ENCODE peak calls at places on chromosome 20, in six cellular contexts. H, K, S, A, G and N are unnamed samples.

GRCh38 chr20:15056231-15056630 is 718.8 kb upstream of the FLRT3 start:
- DNase-seq in A (peak; percentile 66), S (no peak), K (no peak), G (no peak), H (no peak), N (no peak)

GRCh38 chr20:45861157-45862075 is 4.0 kb downstream of the ZSWIM3 start:
- DNase-seq in K (no peak), H (no peak), A (no peak), G (no peak), S (no peak), N (no peak)

GRCh38 chr20:34791289-34792020 is 34.0 kb downstream of the NCOA6 start:
- DNase-seq in S (no peak), A (no peak), G (no peak), H (no peak), K (no peak), N (no peak)

GRCh38 chr20:37394543-37395410 is 48.8 kb downstream of the SRC start:
- DNase-seq in H (no peak), G (no peak), K (peak; percentile 4), S (peak; percentile 59), A (no peak), N (no peak)

GRCh38 chr20:33725607-33726264 is 5.6 kb upstream of the PXMP4 start:
- DNase-seq in K (no peak), G (no peak), A (no peak), S (no peak), H (no peak), N (no peak)

GRCh38 chr20:14582855-14583254 is 245.4 kb upstream of the FLRT3 start:
- DNase-seq in K (no peak), H (no peak), S (no peak), G (no peak), A (no peak), N (peak; percentile 16)

GRCh38 chr20:37411408-37412306 is 65.7 kb downstream of the SRC start:
- DNase-seq in G (no peak), S (peak; percentile 71), H (no peak), A (no peak), K (no peak), N (no peak)

GRCh38 chr20:51583499-51583898 is 41.0 kb upstream of the NFATC2 start:
- DNase-seq in S (no peak), H (no peak), K (no peak), A (no peak), G (no peak), N (no peak)

GRCh38 chr20:44805991-44806729 is 4.2 kb downstream of the RIMS4 start:
- DNase-seq in H (no peak), A (peak; percentile 85), G (no peak), S (peak; percentile 90), K (peak; percentile 53), N (no peak)

GRCh38 chr20:53077373-53078205 is 105.4 kb downstream of the TSHZ2 start:
- DNase-seq in A (no peak), S (no peak), H (no peak), K (peak; percentile 32), G (no peak), N (peak; percentile 13)

GRCh38 chr20:54469293-54469692 is 6.1 kb upstream of the DOK5 start:
- DNase-seq in K (no peak), H (no peak), A (peak; percentile 57), S (no peak), G (no peak), N (no peak)

DNA sequence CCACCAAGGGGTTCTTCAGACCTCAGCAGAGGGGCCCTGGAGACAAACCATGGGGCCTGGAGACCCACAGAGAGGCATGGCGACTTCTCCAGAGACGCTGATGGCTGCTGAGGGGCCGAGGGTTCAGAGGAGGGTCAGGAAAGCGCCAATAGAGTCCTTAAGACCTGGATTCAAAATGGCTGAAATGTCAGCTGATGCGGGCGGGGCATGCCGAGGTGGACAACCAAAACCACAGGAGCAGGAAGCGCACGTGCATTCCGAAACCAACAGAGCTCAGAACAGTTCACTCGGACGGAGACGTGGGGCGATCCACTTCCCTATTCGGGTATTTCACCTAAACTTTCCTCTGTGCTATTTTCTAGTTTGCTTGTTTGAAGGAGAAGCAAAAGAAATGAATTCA is 99.9 kb upstream of the RIN2 start:
- DNase-seq in H (no peak), K (no peak), A (no peak), G (no peak), S (no peak), N (no peak)
- H3K4me3 ChIP-seq in H (no peak overlapping the region), K (no peak overlapping the region), A (no peak overlapping the region), G (no peak overlapping the region), S (no peak overlapping the region), N (no peak overlapping the region)

DNA sequence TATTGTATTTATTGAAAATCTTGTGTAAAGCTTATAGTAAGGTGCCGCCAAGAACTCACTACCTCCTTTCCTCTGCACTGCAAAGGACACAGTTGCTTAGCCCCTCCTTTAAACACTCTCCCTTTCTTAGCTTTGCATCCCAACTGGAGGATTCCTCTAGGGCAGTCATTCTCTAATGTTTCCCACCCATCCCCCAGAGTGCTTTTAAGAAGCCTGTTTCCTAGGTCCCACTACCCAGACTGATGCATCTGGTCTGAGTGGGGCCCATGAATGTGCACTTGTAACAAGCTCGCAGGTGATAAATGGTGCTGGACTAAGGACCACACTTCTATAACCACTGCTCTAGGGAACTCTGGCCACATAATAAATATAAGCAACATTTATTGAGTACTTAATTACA is 55.2 kb downstream of the B4GALT5 start:
- DNase-seq in S (no peak), A (peak; percentile 32), K (no peak), G (no peak), H (no peak), N (no peak)
- H3K4me3 ChIP-seq in S (no peak overlapping the region), A (no peak overlapping the region), K (no peak overlapping the region), G (no peak overlapping the region), H (no peak overlapping the region), N (no peak overlapping the region)

DNA sequence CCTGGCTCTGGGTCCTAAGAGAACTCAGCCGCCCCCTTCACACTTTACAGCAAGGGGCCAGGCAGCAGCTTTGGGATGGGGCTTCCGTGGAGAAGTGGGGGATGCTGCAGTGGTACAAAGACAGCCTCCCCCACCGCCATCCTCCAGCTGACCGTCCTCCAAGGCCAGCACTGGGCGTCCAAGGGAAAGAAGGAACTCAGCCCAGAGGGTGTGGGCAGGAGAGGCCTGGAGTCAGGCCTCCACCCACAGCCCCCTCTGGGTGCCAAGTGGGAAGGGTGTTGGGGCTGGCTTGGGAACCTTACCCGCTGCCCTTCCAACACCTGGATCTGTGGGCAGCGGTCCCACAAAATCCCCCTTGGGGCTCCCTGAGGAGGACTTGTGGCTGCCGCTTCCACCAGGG is 13.1 kb downstream of the STMN3 start:
- DNase-seq in A (no peak), K (no peak), S (peak; percentile 75), H (no peak), G (no peak), N (no peak)
- H3K4me3 ChIP-seq in A (no peak overlapping the region), K (peak overlapping the region; percentile 32), S (no peak overlapping the region), H (no peak overlapping the region), G (no peak overlapping the region), N (no peak overlapping the region)

GRCh38 chr20:1150218-1150617 is 31.8 kb downstream of the PSMF1 start:
- DNase-seq in S (no peak), K (no peak), G (no peak), A (no peak), H (no peak), N (no peak)

GRCh38 chr20:1144401-1145172 is 26.2 kb downstream of the PSMF1 start:
- DNase-seq in K (no peak), A (no peak), G (no peak), S (peak; percentile 34), H (no peak), N (no peak)

GRCh38 chr20:1150968-1151367 is 32.6 kb downstream of the PSMF1 start:
- DNase-seq in G (no peak), S (no peak), K (no peak), A (no peak), H (no peak), N (no peak)

GRCh38 chr20:1146957-1147356 is 28.6 kb downstream of the PSMF1 start:
- DNase-seq in K (no peak), G (no peak), S (no peak), H (no peak), A (no peak), N (no peak)
- H3K4me3 ChIP-seq in K (no peak overlapping the region), G (no peak overlapping the region), S (no peak overlapping the region), H (no peak overlapping the region), A (no peak overlapping the region), N (no peak overlapping the region)

GRCh38 chr20:62823688-62824475 is 7.0 kb downstream of the COL9A3 start:
- DNase-seq in G (no peak), A (no peak), H (no peak), K (no peak), S (peak; percentile 51), N (no peak)

GRCh38 chr20:62825288-62825993 is 8.6 kb downstream of the COL9A3 start:
- DNase-seq in S (peak; percentile 64), G (no peak), K (no peak), H (no peak), A (no peak), N (no peak)

GRCh38 chr20:62822788-62823651 is 6.2 kb downstream of the COL9A3 start:
- DNase-seq in S (peak; percentile 57), G (peak; percentile 85), K (no peak), H (no peak), A (peak; percentile 38), N (no peak)

GRCh38 chr20:62825994-62826645 is 9.3 kb downstream of the COL9A3 start:
- DNase-seq in G (no peak), H (no peak), A (no peak), K (no peak), S (peak; percentile 51), N (no peak)

GRCh38 chr20:62824476-62825287 is 7.8 kb downstream of the COL9A3 start:
- DNase-seq in K (no peak), S (peak; percentile 74), A (peak; percentile 68), H (no peak), G (no peak), N (no peak)
- H3K4me3 ChIP-seq in K (no peak overlapping the region), S (no peak overlapping the region), A (no peak overlapping the region), H (no peak overlapping the region), G (peak overlapping the region; percentile 2), N (no peak overlapping the region)